ENCODE peak calls at places on chromosomes 13 and 19, in seven cellular contexts. One of them, this sample, is unnamed.

GRCh38 chr13:46905249-46905648 is 8.4 kb upstream of the HTR2A start:
- DNase-seq in heart right ventricle: no peak
- DNase-seq in NB4: peak; percentile 22
- DNase-seq in Peyer's patch: no peak
- DNase-seq in pancreas: no peak
- DNase-seq in HCT116: no peak
- DNase-seq in sigmoid colon: no peak
- DNase-seq in this sample: no peak

GRCh38 chr13:30340367-30341184 is 33.2 kb upstream of the KATNAL1 start:
- DNase-seq in pancreas: no peak
- DNase-seq in NB4: peak; percentile 94
- DNase-seq in HCT116: peak; percentile 16
- DNase-seq in Peyer's patch: peak; percentile 68
- DNase-seq in heart right ventricle: peak; percentile 51
- DNase-seq in sigmoid colon: peak; percentile 95
- DNase-seq in this sample: no peak

GRCh38 chr13:30196025-30196424 is 111.3 kb downstream of the KATNAL1 start:
- DNase-seq in pancreas: peak; percentile 12
- DNase-seq in heart right ventricle: no peak
- DNase-seq in NB4: no peak
- DNase-seq in Peyer's patch: no peak
- DNase-seq in HCT116: peak; percentile 8
- DNase-seq in sigmoid colon: no peak
- DNase-seq in this sample: no peak

GRCh38 chr19:19434483-19435045 is 29.1 kb downstream of the GATAD2A start:
- DNase-seq in HCT116: no peak
- DNase-seq in Peyer's patch: no peak
- DNase-seq in NB4: no peak
- DNase-seq in heart right ventricle: peak; percentile 66
- DNase-seq in sigmoid colon: peak; percentile 82
- DNase-seq in pancreas: peak; percentile 27
- DNase-seq in this sample: no peak

GRCh38 chr13:41500501-41500900 is 43.2 kb downstream of the RGCC start:
- DNase-seq in pancreas: no peak
- DNase-seq in sigmoid colon: no peak
- DNase-seq in Peyer's patch: peak; percentile 72
- DNase-seq in HCT116: no peak
- DNase-seq in heart right ventricle: no peak
- DNase-seq in NB4: no peak
- DNase-seq in this sample: no peak

GRCh38 chr19:56316728-56317127 is 2.1 kb upstream of the ZSCAN5A start:
- DNase-seq in sigmoid colon: no peak
- DNase-seq in HCT116: no peak
- DNase-seq in Peyer's patch: no peak
- DNase-seq in NB4: no peak
- DNase-seq in pancreas: no peak
- DNase-seq in heart right ventricle: no peak
- DNase-seq in this sample: no peak

GRCh38 chr13:73938375-73939070 is 195.7 kb downstream of the KLF12 start:
- DNase-seq in Peyer's patch: no peak
- DNase-seq in pancreas: no peak
- DNase-seq in sigmoid colon: no peak
- DNase-seq in HCT116: peak; percentile 18
- DNase-seq in heart right ventricle: no peak
- DNase-seq in NB4: no peak
- DNase-seq in this sample: no peak

GRCh38 chr13:108760129-108760528 is 130.7 kb downstream of the MYO16 start:
- DNase-seq in pancreas: no peak
- DNase-seq in heart right ventricle: no peak
- DNase-seq in NB4: no peak
- DNase-seq in HCT116: no peak
- DNase-seq in Peyer's patch: no peak
- DNase-seq in sigmoid colon: no peak
- DNase-seq in this sample: no peak

GRCh38 chr19:372306-372890 is 27.8 kb upstream of the MIER2 start:
- DNase-seq in pancreas: no peak
- DNase-seq in heart right ventricle: peak; percentile 70
- DNase-seq in Peyer's patch: no peak
- DNase-seq in HCT116: no peak
- DNase-seq in sigmoid colon: peak; percentile 86
- DNase-seq in NB4: no peak
- DNase-seq in this sample: peak; percentile 26

GRCh38 chr13:44908266-44908665 is 81.0 kb downstream of the NUFIP1 start:
- DNase-seq in sigmoid colon: no peak
- DNase-seq in pancreas: no peak
- DNase-seq in NB4: no peak
- DNase-seq in Peyer's patch: no peak
- DNase-seq in HCT116: no peak
- DNase-seq in heart right ventricle: no peak
- DNase-seq in this sample: no peak

GRCh38 chr19:1104452-1105216 is 840 bp downstream of the GPX4 start:
- DNase-seq in NB4: peak; percentile 76
- DNase-seq in sigmoid colon: peak; percentile 89
- DNase-seq in pancreas: peak; percentile 73
- DNase-seq in HCT116: no peak
- DNase-seq in heart right ventricle: peak; percentile 78
- DNase-seq in Peyer's patch: peak; percentile 89
- DNase-seq in this sample: no peak

GRCh38 chr13:41970022-41970421 is 9.1 kb upstream of the VWA8 start:
- DNase-seq in HCT116: no peak
- DNase-seq in heart right ventricle: no peak
- DNase-seq in NB4: no peak
- DNase-seq in sigmoid colon: no peak
- DNase-seq in pancreas: no peak
- DNase-seq in Peyer's patch: no peak
- DNase-seq in this sample: no peak

GRCh38 chr13:21675095-21676007 is 4.5 kb downstream of the FGF9 start:
- DNase-seq in Peyer's patch: peak; percentile 63
- DNase-seq in pancreas: peak; percentile 60
- DNase-seq in heart right ventricle: peak; percentile 43
- DNase-seq in HCT116: no peak
- DNase-seq in NB4: peak; percentile 39
- DNase-seq in sigmoid colon: peak; percentile 63
- DNase-seq in this sample: no peak

GRCh38 chr19:29837448-29837961 is 25.7 kb downstream of the CCNE1 start:
- DNase-seq in Peyer's patch: no peak
- DNase-seq in heart right ventricle: no peak
- DNase-seq in pancreas: no peak
- DNase-seq in sigmoid colon: no peak
- DNase-seq in NB4: no peak
- DNase-seq in HCT116: no peak
- DNase-seq in this sample: no peak

GRCh38 chr19:11141937-11142527 is 13.6 kb downstream of the SPC24 start:
- DNase-seq in heart right ventricle: no peak
- DNase-seq in Peyer's patch: no peak
- DNase-seq in NB4: no peak
- DNase-seq in HCT116: no peak
- DNase-seq in pancreas: no peak
- DNase-seq in sigmoid colon: no peak
- DNase-seq in this sample: no peak
- TF ChIP-seq CTCF in heart right ventricle: no peak
- TF ChIP-seq CTCF in Peyer's patch: no peak
- TF ChIP-seq CTCF in NB4: no peak
- TF ChIP-seq CTCF in HCT116: peak; percentile 46
- TF ChIP-seq CTCF in pancreas: no peak
- TF ChIP-seq CTCF in sigmoid colon: no peak
- TF ChIP-seq CTCF in this sample: peak; percentile 5

DNA sequence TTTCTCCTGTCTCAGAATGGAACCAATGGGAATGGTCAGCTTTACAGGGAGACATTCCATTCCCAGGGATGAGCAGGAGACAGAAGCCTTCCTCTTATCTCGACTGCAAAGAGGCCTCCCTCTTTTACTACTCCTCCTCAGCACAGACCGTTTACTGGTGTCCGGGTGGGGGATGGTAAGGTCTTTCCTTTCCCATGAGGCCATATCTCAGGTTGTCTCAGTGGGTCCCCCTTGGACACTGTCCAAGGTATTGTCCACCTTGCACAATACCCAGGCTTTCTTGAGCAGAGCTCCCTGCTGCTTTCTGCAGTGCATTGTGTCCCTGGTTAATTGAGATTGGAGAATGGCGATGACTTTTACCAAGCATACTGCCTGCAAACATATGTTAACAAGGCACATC is 7.5 kb upstream of the ZNF808 start:
- DNase-seq in Peyer's patch: no peak
- DNase-seq in sigmoid colon: no peak
- DNase-seq in NB4: no peak
- DNase-seq in heart right ventricle: no peak
- DNase-seq in pancreas: no peak
- DNase-seq in HCT116: no peak
- DNase-seq in this sample: no peak
- H3K4me3 ChIP-seq in Peyer's patch: no peak overlapping the region
- H3K4me3 ChIP-seq in sigmoid colon: no peak overlapping the region
- H3K4me3 ChIP-seq in NB4: no peak overlapping the region
- H3K4me3 ChIP-seq in heart right ventricle: no peak overlapping the region
- H3K4me3 ChIP-seq in pancreas: no peak overlapping the region
- H3K4me3 ChIP-seq in HCT116: no peak overlapping the region
- H3K4me3 ChIP-seq in this sample: no peak overlapping the region

DNA sequence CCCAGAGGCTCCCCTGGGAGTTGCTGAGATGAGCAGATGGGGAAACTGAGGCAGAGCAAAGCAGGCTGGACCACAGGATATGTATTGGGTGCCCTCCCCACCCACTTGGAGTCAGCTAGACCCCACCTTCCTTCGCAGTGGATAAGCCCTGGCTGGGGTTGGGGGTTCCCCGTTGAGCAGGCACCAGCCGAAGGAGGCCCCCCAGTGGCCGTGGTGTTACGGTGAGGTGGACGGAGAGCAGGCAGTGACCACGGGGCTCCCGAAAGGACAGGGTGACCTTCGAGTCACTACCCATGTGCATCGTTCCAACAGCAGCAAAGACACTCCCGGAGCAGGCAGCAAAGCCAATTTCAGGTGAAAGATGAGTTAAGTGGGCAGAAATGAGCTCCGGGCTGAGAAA is 62.4 kb upstream of the ADGRE5 start:
- DNase-seq in pancreas: no peak
- DNase-seq in NB4: no peak
- DNase-seq in sigmoid colon: no peak
- DNase-seq in HCT116: no peak
- DNase-seq in Peyer's patch: peak; percentile 47
- DNase-seq in heart right ventricle: no peak
- DNase-seq in this sample: no peak
- TF ChIP-seq CTCF in pancreas: no peak
- TF ChIP-seq CTCF in NB4: peak; percentile 28
- TF ChIP-seq CTCF in sigmoid colon: no peak
- TF ChIP-seq CTCF in HCT116: peak; percentile 43
- TF ChIP-seq CTCF in Peyer's patch: peak; percentile 17
- TF ChIP-seq CTCF in heart right ventricle: no peak
- TF ChIP-seq CTCF in this sample: no peak

GRCh38 chr13:105915451-105915850 is 620.0 kb downstream of the EFNB2 start:
- DNase-seq in HCT116: no peak
- DNase-seq in heart right ventricle: no peak
- DNase-seq in NB4: no peak
- DNase-seq in sigmoid colon: no peak
- DNase-seq in Peyer's patch: no peak
- DNase-seq in pancreas: no peak
- DNase-seq in this sample: no peak

GRCh38 chr13:105921711-105922110 is 613.8 kb downstream of the EFNB2 start:
- DNase-seq in HCT116: no peak
- DNase-seq in NB4: no peak
- DNase-seq in Peyer's patch: peak; percentile 50
- DNase-seq in heart right ventricle: no peak
- DNase-seq in pancreas: no peak
- DNase-seq in sigmoid colon: no peak
- DNase-seq in this sample: no peak

GRCh38 chr13:105920375-105920774 is 615.1 kb downstream of the EFNB2 start:
- DNase-seq in pancreas: no peak
- DNase-seq in HCT116: peak; percentile 78
- DNase-seq in Peyer's patch: peak; percentile 62
- DNase-seq in sigmoid colon: no peak
- DNase-seq in NB4: peak; percentile 64
- DNase-seq in heart right ventricle: no peak
- DNase-seq in this sample: no peak

GRCh38 chr13:105914637-105915036 is 620.8 kb downstream of the EFNB2 start:
- DNase-seq in NB4: no peak
- DNase-seq in HCT116: no peak
- DNase-seq in pancreas: no peak
- DNase-seq in Peyer's patch: no peak
- DNase-seq in heart right ventricle: no peak
- DNase-seq in sigmoid colon: no peak
- DNase-seq in this sample: no peak

GRCh38 chr13:105918842-105919741 is 616.4 kb downstream of the EFNB2 start:
- DNase-seq in pancreas: peak; percentile 3
- DNase-seq in heart right ventricle: no peak
- DNase-seq in NB4: peak; percentile 74
- DNase-seq in Peyer's patch: peak; percentile 84
- DNase-seq in HCT116: peak; percentile 88
- DNase-seq in sigmoid colon: no peak
- DNase-seq in this sample: no peak
- H3K4me3 ChIP-seq in pancreas: no peak overlapping the region
- H3K4me3 ChIP-seq in heart right ventricle: no peak overlapping the region
- H3K4me3 ChIP-seq in NB4: no peak overlapping the region
- H3K4me3 ChIP-seq in Peyer's patch: no peak overlapping the region
- H3K4me3 ChIP-seq in HCT116: peak overlapping the region; percentile 19
- H3K4me3 ChIP-seq in sigmoid colon: no peak overlapping the region
- H3K4me3 ChIP-seq in this sample: no peak overlapping the region

GRCh38 chr13:83332751-83333150 is 549.5 kb downstream of the SLITRK1 start:
- DNase-seq in pancreas: no peak
- DNase-seq in NB4: no peak
- DNase-seq in HCT116: no peak
- DNase-seq in Peyer's patch: no peak
- DNase-seq in sigmoid colon: no peak
- DNase-seq in heart right ventricle: no peak
- DNase-seq in this sample: no peak
- TF ChIP-seq CTCF in pancreas: no peak
- TF ChIP-seq CTCF in NB4: no peak
- TF ChIP-seq CTCF in HCT116: no peak
- TF ChIP-seq CTCF in Peyer's patch: no peak
- TF ChIP-seq CTCF in sigmoid colon: no peak
- TF ChIP-seq CTCF in heart right ventricle: no peak
- TF ChIP-seq CTCF in this sample: no peak

DNA sequence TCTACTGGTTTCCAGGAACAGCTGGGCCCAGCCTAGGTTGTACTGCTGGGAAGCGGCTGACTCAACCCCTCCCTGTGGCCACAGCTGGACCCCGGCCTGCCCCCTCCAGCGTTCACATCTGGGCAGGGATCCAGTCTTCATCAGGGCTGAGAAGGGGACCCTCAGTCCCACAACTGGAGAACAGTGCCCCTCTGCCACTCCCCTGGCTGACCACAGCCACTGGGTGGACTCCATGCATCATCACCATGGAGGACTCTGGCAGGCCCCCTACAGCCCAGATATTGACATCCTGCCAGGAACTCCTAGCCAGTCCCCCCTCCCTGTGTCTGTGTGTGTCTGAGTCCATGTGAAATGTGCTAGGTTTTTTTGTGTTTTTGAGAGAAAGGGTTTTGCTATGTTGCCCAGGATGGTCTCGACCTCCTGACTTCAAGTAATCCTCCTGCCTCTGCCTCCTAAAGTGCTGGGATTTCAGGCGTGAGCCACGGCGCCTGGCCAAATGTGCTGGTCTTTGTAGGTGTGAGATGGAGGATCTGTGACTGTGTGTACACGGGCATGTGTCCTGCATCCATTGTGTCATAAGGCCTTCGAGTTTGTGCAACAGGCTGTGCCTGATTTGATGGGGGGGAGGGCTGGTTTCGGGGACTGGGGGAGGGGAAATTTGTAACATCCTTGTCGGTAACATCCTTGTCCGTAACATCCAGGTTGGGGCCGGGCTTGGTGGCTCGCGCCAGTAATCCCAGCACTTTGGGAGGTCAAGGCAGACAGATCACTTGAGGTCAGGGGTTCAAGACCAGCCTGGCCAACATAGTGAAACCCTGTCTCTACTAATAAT is 4.0 kb upstream of the HOOK2 start:
- DNase-seq in pancreas: peak; percentile 50
- DNase-seq in heart right ventricle: peak; percentile 77
- DNase-seq in Peyer's patch: peak; percentile 64
- DNase-seq in NB4: peak; percentile 51
- DNase-seq in sigmoid colon: peak; percentile 89
- DNase-seq in HCT116: no peak
- DNase-seq in this sample: no peak
- H3K4me3 ChIP-seq in pancreas: peak overlapping the region; percentile 63
- H3K4me3 ChIP-seq in heart right ventricle: peak overlapping the region; percentile 75
- H3K4me3 ChIP-seq in Peyer's patch: no peak overlapping the region
- H3K4me3 ChIP-seq in NB4: no peak overlapping the region
- H3K4me3 ChIP-seq in sigmoid colon: peak overlapping the region; percentile 58
- H3K4me3 ChIP-seq in HCT116: peak overlapping the region; percentile 66
- H3K4me3 ChIP-seq in this sample: no peak overlapping the region

This sample was measured in LNCaP clone FGC.